ENCODE peak calls at places on chromosomes 6 and 20, in eight cellular contexts. One of them, this sample, is unnamed.

GRCh38 chr6:116208056-116208785 is 45.7 kb downstream of the TSPYL4 start:
- DNase-seq in pancreas: no peak
- DNase-seq in fibroblast of lung: no peak
- DNase-seq in AG04450: no peak
- DNase-seq in neuronal stem cell: no peak
- DNase-seq in Panc1: no peak
- DNase-seq in SJSA1: no peak
- DNase-seq in brain microvascular endothelial cell: no peak
- DNase-seq in this sample: no peak

GRCh38 chr6:34953084-34954025 is 64.3 kb downstream of the ANKS1A start:
- DNase-seq in pancreas: no peak
- DNase-seq in fibroblast of lung: peak; percentile 61
- DNase-seq in AG04450: no peak
- DNase-seq in neuronal stem cell: no peak
- DNase-seq in Panc1: peak; percentile 84
- DNase-seq in SJSA1: no peak
- DNase-seq in brain microvascular endothelial cell: peak; percentile 76
- DNase-seq in this sample: no peak

GRCh38 chr6:158756126-158756525 is 63.0 kb downstream of the EZR start:
- DNase-seq in pancreas: no peak
- DNase-seq in fibroblast of lung: no peak
- DNase-seq in AG04450: no peak
- DNase-seq in neuronal stem cell: no peak
- DNase-seq in Panc1: no peak
- DNase-seq in SJSA1: no peak
- DNase-seq in brain microvascular endothelial cell: no peak
- DNase-seq in this sample: no peak

GRCh38 chr20:62103508-62104233 is 18.6 kb upstream of the LSM14B start:
- DNase-seq in pancreas: no peak
- DNase-seq in fibroblast of lung: no peak
- DNase-seq in AG04450: no peak
- DNase-seq in neuronal stem cell: no peak
- DNase-seq in Panc1: no peak
- DNase-seq in SJSA1: no peak
- DNase-seq in brain microvascular endothelial cell: no peak
- DNase-seq in this sample: no peak

GRCh38 chr6:26194774-26195375 is 107.6 kb downstream of the HFE start:
- DNase-seq in pancreas: no peak
- DNase-seq in fibroblast of lung: no peak
- DNase-seq in AG04450: no peak
- DNase-seq in neuronal stem cell: no peak
- DNase-seq in Panc1: no peak
- DNase-seq in SJSA1: no peak
- DNase-seq in brain microvascular endothelial cell: no peak
- DNase-seq in this sample: no peak

GRCh38 chr20:63135411-63135810 is 80.5 kb downstream of the YTHDF1 start:
- DNase-seq in pancreas: no peak
- DNase-seq in fibroblast of lung: no peak
- DNase-seq in AG04450: no peak
- DNase-seq in neuronal stem cell: no peak
- DNase-seq in Panc1: no peak
- DNase-seq in SJSA1: no peak
- DNase-seq in brain microvascular endothelial cell: no peak
- DNase-seq in this sample: no peak

GRCh38 chr6:27830212-27830664 is 82.0 kb downstream of the OR2B2 start:
- DNase-seq in pancreas: no peak
- DNase-seq in fibroblast of lung: peak; percentile 44
- DNase-seq in AG04450: no peak
- DNase-seq in neuronal stem cell: no peak
- DNase-seq in Panc1: no peak
- DNase-seq in SJSA1: no peak
- DNase-seq in brain microvascular endothelial cell: no peak
- DNase-seq in this sample: no peak

GRCh38 chr6:142200846-142201628 is 54.0 kb downstream of the VTA1 start:
- DNase-seq in pancreas: no peak
- DNase-seq in fibroblast of lung: no peak
- DNase-seq in AG04450: no peak
- DNase-seq in neuronal stem cell: no peak
- DNase-seq in Panc1: no peak
- DNase-seq in SJSA1: no peak
- DNase-seq in brain microvascular endothelial cell: no peak
- DNase-seq in this sample: no peak

GRCh38 chr6:97406633-97407032 is 123.6 kb upstream of the MMS22L start:
- DNase-seq in pancreas: no peak
- DNase-seq in fibroblast of lung: no peak
- DNase-seq in AG04450: no peak
- DNase-seq in neuronal stem cell: no peak
- DNase-seq in Panc1: no peak
- DNase-seq in SJSA1: no peak
- DNase-seq in brain microvascular endothelial cell: no peak
- DNase-seq in this sample: no peak

GRCh38 chr6:154933181-154933827 is 61.8 kb upstream of the TIAM2 start:
- DNase-seq in pancreas: no peak
- DNase-seq in fibroblast of lung: peak; percentile 82
- DNase-seq in AG04450: no peak
- DNase-seq in neuronal stem cell: no peak
- DNase-seq in Panc1: no peak
- DNase-seq in SJSA1: no peak
- DNase-seq in brain microvascular endothelial cell: peak; percentile 18
- DNase-seq in this sample: no peak

GRCh38 chr6:134074151-134074712 is 21.8 kb upstream of the SLC2A12 start:
- DNase-seq in pancreas: no peak
- DNase-seq in fibroblast of lung: peak; percentile 19
- DNase-seq in AG04450: no peak
- DNase-seq in neuronal stem cell: peak; percentile 85
- DNase-seq in Panc1: no peak
- DNase-seq in SJSA1: no peak
- DNase-seq in brain microvascular endothelial cell: no peak
- DNase-seq in this sample: no peak

GRCh38 chr6:20875369-20875963 is 341.2 kb downstream of the CDKAL1 start:
- DNase-seq in pancreas: no peak
- DNase-seq in fibroblast of lung: peak; percentile 42
- DNase-seq in AG04450: peak; percentile 18
- DNase-seq in neuronal stem cell: no peak
- DNase-seq in Panc1: peak; percentile 35
- DNase-seq in SJSA1: no peak
- DNase-seq in brain microvascular endothelial cell: peak; percentile 62
- DNase-seq in this sample: no peak

GRCh38 chr20:43744121-43744520 is 17.3 kb upstream of the GTSF1L start:
- DNase-seq in pancreas: no peak
- DNase-seq in fibroblast of lung: peak; percentile 28
- DNase-seq in AG04450: no peak
- DNase-seq in neuronal stem cell: no peak
- DNase-seq in Panc1: no peak
- DNase-seq in SJSA1: no peak
- DNase-seq in brain microvascular endothelial cell: no peak
- DNase-seq in this sample: no peak

GRCh38 chr6:10478187-10479040 is 42.7 kb upstream of the GCNT2 start:
- DNase-seq in pancreas: no peak
- DNase-seq in fibroblast of lung: peak; percentile 28
- DNase-seq in AG04450: peak; percentile 2
- DNase-seq in neuronal stem cell: peak; percentile 50
- DNase-seq in Panc1: peak; percentile 52
- DNase-seq in SJSA1: no peak
- DNase-seq in brain microvascular endothelial cell: peak; percentile 18
- DNase-seq in this sample: no peak

GRCh38 chr20:49290608-49291191 is 12.8 kb upstream of the ZNFX1 start:
- DNase-seq in pancreas: no peak
- DNase-seq in fibroblast of lung: no peak
- DNase-seq in AG04450: no peak
- DNase-seq in neuronal stem cell: no peak
- DNase-seq in Panc1: no peak
- DNase-seq in SJSA1: no peak
- DNase-seq in brain microvascular endothelial cell: no peak
- DNase-seq in this sample: no peak

GRCh38 chr6:143896096-143896880 is 32.0 kb downstream of the ZC2HC1B start:
- DNase-seq in pancreas: no peak
- DNase-seq in fibroblast of lung: no peak
- DNase-seq in AG04450: no peak
- DNase-seq in neuronal stem cell: no peak
- DNase-seq in Panc1: no peak
- DNase-seq in SJSA1: no peak
- DNase-seq in brain microvascular endothelial cell: no peak
- DNase-seq in this sample: no peak

GRCh38 chr6:146295695-146296094 is 247.9 kb upstream of the RAB32 start:
- DNase-seq in pancreas: no peak
- DNase-seq in fibroblast of lung: no peak
- DNase-seq in AG04450: no peak
- DNase-seq in neuronal stem cell: no peak
- DNase-seq in Panc1: no peak
- DNase-seq in SJSA1: no peak
- DNase-seq in brain microvascular endothelial cell: no peak
- DNase-seq in this sample: no peak

GRCh38 chr6:69690986-69691385 is 105.8 kb downstream of the LMBRD1 start:
- DNase-seq in pancreas: no peak
- DNase-seq in fibroblast of lung: no peak
- DNase-seq in AG04450: no peak
- DNase-seq in neuronal stem cell: no peak
- DNase-seq in Panc1: no peak
- DNase-seq in SJSA1: no peak
- DNase-seq in brain microvascular endothelial cell: no peak
- DNase-seq in this sample: no peak

DNA sequence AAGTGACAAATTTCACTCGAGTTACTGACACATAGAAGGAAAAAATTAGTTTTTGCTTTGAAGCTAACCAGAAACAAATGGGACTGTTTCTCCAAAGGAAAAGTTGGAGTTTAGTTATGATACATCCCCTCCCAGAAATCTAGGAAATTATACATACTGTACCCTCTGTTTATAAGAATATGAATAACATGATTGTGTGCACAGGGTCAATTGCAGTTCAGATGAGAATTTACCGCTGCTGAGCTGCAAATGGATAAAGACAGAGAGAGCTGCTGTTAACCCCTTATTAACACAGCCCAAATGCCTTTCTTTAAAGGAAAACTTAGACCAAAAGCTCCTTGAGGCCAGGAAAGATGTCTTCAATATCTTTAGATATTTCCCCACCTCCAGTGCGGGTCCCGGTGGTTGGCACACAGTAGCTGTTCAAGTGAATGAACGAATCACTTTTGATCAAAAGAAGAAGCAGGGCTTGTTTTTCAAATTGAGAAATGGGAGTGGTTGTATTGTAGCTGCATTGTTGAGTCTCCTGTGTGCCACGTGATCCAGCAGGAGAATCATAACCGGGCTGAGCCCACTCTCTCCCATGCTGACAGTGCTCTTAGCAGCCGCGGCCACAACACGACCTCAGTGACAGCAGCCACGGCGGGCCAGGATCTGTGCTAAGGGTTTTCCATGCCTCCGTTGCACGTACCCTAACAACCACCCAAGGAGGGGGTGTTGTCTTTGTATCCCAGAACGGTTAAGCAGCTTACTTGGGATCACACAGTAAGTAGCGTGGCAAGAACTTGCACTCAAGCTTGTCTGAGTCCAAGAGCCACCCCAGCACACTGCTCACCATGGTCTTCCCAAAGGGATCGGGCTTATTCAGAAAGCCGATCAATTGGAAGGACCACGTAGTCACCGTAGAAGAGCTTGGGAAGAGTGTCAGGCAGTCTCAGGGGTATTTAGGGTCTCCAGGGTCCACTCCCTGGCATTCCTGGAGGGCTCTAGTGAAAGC is 53.5 kb upstream of the BMP6 start:
- DNase-seq in pancreas: no peak
- DNase-seq in fibroblast of lung: no peak
- DNase-seq in AG04450: no peak
- DNase-seq in neuronal stem cell: no peak
- DNase-seq in Panc1: no peak
- DNase-seq in SJSA1: no peak
- DNase-seq in brain microvascular endothelial cell: no peak
- DNase-seq in this sample: no peak
- H3K4me3 ChIP-seq in pancreas: no peak overlapping the region
- H3K4me3 ChIP-seq in fibroblast of lung: no peak overlapping the region
- H3K4me3 ChIP-seq in AG04450: no peak overlapping the region
- H3K4me3 ChIP-seq in neuronal stem cell: no peak overlapping the region
- H3K4me3 ChIP-seq in Panc1: no peak overlapping the region
- H3K4me3 ChIP-seq in SJSA1: peak overlapping the region; percentile 9
- H3K4me3 ChIP-seq in brain microvascular endothelial cell: peak overlapping the region; percentile 45
- H3K4me3 ChIP-seq in this sample: peak overlapping the region; percentile 33

DNA sequence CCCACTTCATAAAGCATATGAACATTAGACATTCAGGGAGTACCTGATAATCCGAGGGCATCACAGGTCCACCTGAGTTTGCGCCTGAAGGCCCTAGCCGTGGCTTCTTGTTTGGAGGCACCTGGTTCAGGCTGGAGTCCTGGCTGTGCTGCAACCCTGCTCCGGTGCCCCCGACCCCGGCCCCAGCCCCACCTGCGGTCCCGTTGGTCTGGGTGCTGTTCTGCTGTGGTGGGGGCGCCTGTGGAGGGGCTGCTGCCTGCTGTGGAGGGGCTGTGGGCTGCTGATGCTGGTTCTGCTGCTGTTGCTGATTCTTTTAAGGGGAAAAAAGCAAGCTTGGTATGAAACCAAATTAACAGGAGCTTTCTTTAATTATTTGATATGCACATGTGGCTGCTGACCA is 144.6 kb upstream of the SLC22A16 start:
- DNase-seq in pancreas: no peak
- DNase-seq in fibroblast of lung: no peak
- DNase-seq in AG04450: no peak
- DNase-seq in neuronal stem cell: no peak
- DNase-seq in Panc1: no peak
- DNase-seq in SJSA1: no peak
- DNase-seq in brain microvascular endothelial cell: no peak
- DNase-seq in this sample: no peak
- H3K27ac ChIP-seq in pancreas: no peak overlapping the region
- H3K27ac ChIP-seq in fibroblast of lung: no peak overlapping the region
- H3K27ac ChIP-seq in AG04450: no peak overlapping the region
- H3K27ac ChIP-seq in neuronal stem cell: no peak overlapping the region
- H3K27ac ChIP-seq in Panc1: no peak overlapping the region
- H3K27ac ChIP-seq in SJSA1: no peak overlapping the region
- H3K27ac ChIP-seq in brain microvascular endothelial cell: no peak overlapping the region
- H3K27ac ChIP-seq in this sample: no peak overlapping the region

GRCh38 chr6:7621761-7622160 is 31.8 kb downstream of the SNRNP48 start:
- DNase-seq in pancreas: no peak
- DNase-seq in fibroblast of lung: peak; percentile 30
- DNase-seq in AG04450: no peak
- DNase-seq in neuronal stem cell: no peak
- DNase-seq in Panc1: no peak
- DNase-seq in SJSA1: no peak
- DNase-seq in brain microvascular endothelial cell: no peak
- DNase-seq in this sample: no peak

GRCh38 chr6:7617954-7618764 is 28.2 kb downstream of the SNRNP48 start:
- DNase-seq in pancreas: no peak
- DNase-seq in fibroblast of lung: peak; percentile 66
- DNase-seq in AG04450: no peak
- DNase-seq in neuronal stem cell: no peak
- DNase-seq in Panc1: no peak
- DNase-seq in SJSA1: peak; percentile 82
- DNase-seq in brain microvascular endothelial cell: peak; percentile 34
- DNase-seq in this sample: no peak

GRCh38 chr6:7615611-7616383 is 25.8 kb downstream of the SNRNP48 start:
- DNase-seq in pancreas: no peak
- DNase-seq in fibroblast of lung: peak; percentile 40
- DNase-seq in AG04450: no peak
- DNase-seq in neuronal stem cell: peak; percentile 47
- DNase-seq in Panc1: peak; percentile 51
- DNase-seq in SJSA1: no peak
- DNase-seq in brain microvascular endothelial cell: peak; percentile 52
- DNase-seq in this sample: no peak
- H3K4me3 ChIP-seq in pancreas: no peak overlapping the region
- H3K4me3 ChIP-seq in fibroblast of lung: no peak overlapping the region
- H3K4me3 ChIP-seq in AG04450: no peak overlapping the region
- H3K4me3 ChIP-seq in neuronal stem cell: no peak overlapping the region
- H3K4me3 ChIP-seq in Panc1: no peak overlapping the region
- H3K4me3 ChIP-seq in SJSA1: no peak overlapping the region
- H3K4me3 ChIP-seq in brain microvascular endothelial cell: peak overlapping the region; percentile 17
- H3K4me3 ChIP-seq in this sample: peak overlapping the region; percentile 47

GRCh38 chr6:42279966-42280629 is 62.4 kb upstream of the MRPS10 start:
- DNase-seq in pancreas: no peak
- DNase-seq in fibroblast of lung: peak; percentile 33
- DNase-seq in AG04450: no peak
- DNase-seq in neuronal stem cell: no peak
- DNase-seq in Panc1: no peak
- DNase-seq in SJSA1: no peak
- DNase-seq in brain microvascular endothelial cell: peak; percentile 20
- DNase-seq in this sample: no peak
- H3K27ac ChIP-seq in pancreas: no peak overlapping the region
- H3K27ac ChIP-seq in fibroblast of lung: peak overlapping the region; percentile 65
- H3K27ac ChIP-seq in AG04450: peak overlapping the region; percentile 65
- H3K27ac ChIP-seq in neuronal stem cell: no peak overlapping the region
- H3K27ac ChIP-seq in Panc1: peak overlapping the region; percentile 65
- H3K27ac ChIP-seq in SJSA1: no peak overlapping the region
- H3K27ac ChIP-seq in brain microvascular endothelial cell: no peak overlapping the region
- H3K27ac ChIP-seq in this sample: no peak overlapping the region

This sample was measured in thoracic aorta.